ENCODE peak calls at places on chromosomes 4 and X, in nine cellular contexts. K is HCT116, Z is heart right ventricle, W is heart left ventricle, G is stomach, L is tibial artery, D is lung, X is SK-N-SH, B is fibroblast of lung. Q is an unnamed sample. For H3K36me3, the result is how much of the 10 kb centered on the place peaks cover.

GRCh38 chr4:79964715-79965345 is 108.2 kb downstream of the ANTXR2 start:
- DNase-seq in B (peak), X (no peak), G (no peak), K (no peak), Z (no peak), L (no peak), D (no peak), W (no peak), Q (no peak)

GRCh38 chr4:114312349-114312748 is 286.3 kb upstream of the UGT8 start:
- DNase-seq in K (no peak), L (no peak), B (no peak), W (no peak), X (no peak), G (no peak), D (no peak), Z (no peak), Q (no peak)

GRCh38 chr4:75698162-75698962 is 25.2 kb upstream of the G3BP2 start:
- DNase-seq in L (no peak), B (no peak), Z (no peak), K (no peak), W (no peak), X (no peak), G (no peak), D (no peak), Q (no peak)

GRCh38 chr4:180363817-180364216 is 1879.4 kb upstream of the TENM3 start:
- DNase-seq in B (no peak), K (no peak), L (no peak), X (no peak), Z (no peak), W (no peak), G (no peak), D (no peak), Q (no peak)

GRCh38 chr4:6639137-6639680 is 1.3 kb upstream of the MRFAP1 start:
- DNase-seq in B (no peak), Z (no peak), X (no peak), K (no peak), D (no peak), L (no peak), G (no peak), W (no peak), Q (no peak)

GRCh38 chrX:84188320-84188834 is 378 bp upstream of the RPS6KA6 start:
- DNase-seq in D (peak), X (peak), B (peak), W (peak), G (peak), Z (peak), K (no peak), L (peak), Q (peak)

GRCh38 chrX:155632424-155633100 is 19.8 kb upstream of the TMLHE start:
- DNase-seq in L (no peak), K (no peak), B (peak), Z (no peak), W (no peak), X (no peak), G (no peak), D (no peak), Q (no peak)

GRCh38 chr4:23097251-23097650 is 404.5 kb downstream of the GBA3 start:
- DNase-seq in W (no peak), B (peak), X (no peak), Z (no peak), D (no peak), G (no peak), L (no peak), K (no peak), Q (peak)

GRCh38 chr4:4685810-4686209 is 144.0 kb upstream of the STX18 start:
- DNase-seq in B (no peak), K (no peak), Z (no peak), G (no peak), L (no peak), X (no peak), D (no peak), W (no peak), Q (no peak)

GRCh38 chr4:188603646-188604045 is 464.4 kb downstream of the TRIML1 start:
- DNase-seq in Z (no peak), X (no peak), L (no peak), B (no peak), G (no peak), K (no peak), W (no peak), D (no peak), Q (peak)

GRCh38 chr4:77740480-77740879 is 78.7 kb downstream of the CNOT6L start:
- DNase-seq in L (no peak), K (no peak), D (no peak), X (no peak), W (no peak), G (no peak), B (no peak), Z (no peak), Q (no peak)

GRCh38 chr4:66691101-66691500 is 854.2 kb downstream of the CENPC start:
- DNase-seq in G (no peak), Z (no peak), X (no peak), W (no peak), K (no peak), D (no peak), L (no peak), B (no peak), Q (no peak)

GRCh38 chrX:115030635-115031034 is 13.2 kb upstream of the IL13RA2 start:
- DNase-seq in X (no peak), W (no peak), D (no peak), K (no peak), G (peak), L (no peak), Z (no peak), B (no peak), Q (no peak)

GRCh38 chrX:155231163-155231562 is 14.9 kb downstream of the VBP1 start:
- DNase-seq in D (no peak), W (no peak), G (no peak), Z (no peak), K (no peak), X (no peak), L (no peak), B (no peak), Q (no peak)

GRCh38 chrX:15143825-15144121 is 126.1 kb downstream of the ASB9 start:
- DNase-seq in L (no peak), W (no peak), K (no peak), B (no peak), G (no peak), D (no peak), X (no peak), Z (no peak), Q (no peak)

GRCh38 chrX:10360121-10360520 is 203.3 kb downstream of the CLCN4 start:
- DNase-seq in B (peak), K (no peak), D (no peak), X (peak), Z (no peak), L (no peak), G (no peak), W (no peak), Q (no peak)

GRCh38 chr4:105990933-105991332 is 95.7 kb downstream of the NPNT start:
- DNase-seq in G (peak), X (peak), W (peak), L (peak), D (peak), B (peak), Z (peak), K (peak), Q (peak)

GRCh38 chr4:42150653-42151567 is 1.5 kb downstream of the BEND4 start:
- DNase-seq in D (no peak), K (no peak), X (peak), Z (no peak), B (no peak), L (no peak), G (no peak), W (no peak), Q (no peak)

GRCh38 chr4:35604724-35605123 is 639.6 kb downstream of the ARAP2 start:
- DNase-seq in Z (no peak), K (no peak), L (no peak), D (no peak), B (no peak), G (no peak), X (no peak), W (no peak), Q (no peak)

GRCh38 chr4:2598661-2599654 is 62.5 kb downstream of the FAM193A start:
- DNase-seq in G (no peak), Z (no peak), K (no peak), B (peak), L (no peak), W (no peak), D (no peak), X (peak), Q (no peak)

GRCh38 chr4:101669138-101669831 is 121.2 kb upstream of the BANK1 start:
- DNase-seq in B (no peak), L (peak), K (no peak), G (no peak), X (no peak), D (no peak), W (no peak), Z (no peak), Q (no peak)

GRCh38 chr4:3868146-3868840 is 102.1 kb downstream of the ADRA2C start:
- DNase-seq in Z (no peak), G (no peak), X (no peak), L (no peak), B (peak), W (no peak), K (no peak), D (no peak), Q (peak)

GRCh38 chrX:149274516-149275105 is 230.5 kb downstream of the IDS start:
- DNase-seq in X (no peak), G (no peak), B (peak), W (no peak), K (no peak), L (no peak), Z (no peak), D (no peak), Q (peak)

GRCh38 chr4:86831262-86832090 is 17.7 kb downstream of the SLC10A6 start:
- DNase-seq in D (no peak), B (peak), L (no peak), K (peak), Z (no peak), W (no peak), X (no peak), G (no peak), Q (peak)

GRCh38 chr4:48195853-48196252 is 61.8 kb upstream of the TXK start:
- DNase-seq in W (no peak), D (no peak), Z (no peak), L (no peak), B (no peak), X (no peak), K (no peak), G (no peak), Q (no peak)

GRCh38 chrX:123869488-123869887 is 9.6 kb downstream of the XIAP start:
- DNase-seq in L (no peak), G (no peak), Z (no peak), B (peak), D (no peak), W (no peak), K (no peak), X (no peak), Q (peak)

GRCh38 chr4:97121493-97121892 is 1021.8 kb downstream of the STPG2 start:
- DNase-seq in L (no peak), K (no peak), X (no peak), B (no peak), Z (no peak), G (no peak), W (no peak), D (no peak), Q (no peak)

GRCh38 chr4:186516287-186516686 is 39.1 kb downstream of the MTNR1A start:
- DNase-seq in B (no peak), D (no peak), G (no peak), L (no peak), W (no peak), Z (no peak), X (no peak), K (no peak), Q (no peak)

GRCh38 chr4:3783691-3784306 is 17.6 kb downstream of the ADRA2C start:
- DNase-seq in L (no peak), B (no peak), D (no peak), X (no peak), W (no peak), G (no peak), Z (no peak), K (no peak), Q (peak)

GRCh38 chr4:139550724-139551429 is 5.1 kb downstream of the SETD7 start:
- DNase-seq in Z (peak), G (no peak), X (no peak), B (no peak), D (no peak), L (peak), W (peak), K (no peak), Q (peak)

GRCh38 chr4:120838784-120839183 is 83.7 kb downstream of the PRDM5 start:
- DNase-seq in W (no peak), L (no peak), D (no peak), Z (no peak), K (no peak), B (no peak), X (no peak), G (no peak), Q (no peak)

GRCh38 chr4:27789768-27790167 is 929.1 kb downstream of the STIM2 start:
- DNase-seq in L (no peak), G (no peak), X (no peak), K (no peak), Z (no peak), W (no peak), D (no peak), B (peak), Q (peak)

GRCh38 chrX:49850028-49850427 is 20.9 kb downstream of the PAGE4 start:
- DNase-seq in K (no peak), L (no peak), W (no peak), B (no peak), G (no peak), D (no peak), Z (no peak), X (no peak), Q (no peak)

GRCh38 chr4:5970381-5971076 is 47.7 kb downstream of the C4orf50 start:
- DNase-seq in Z (no peak), L (no peak), K (no peak), W (no peak), G (peak), X (no peak), B (no peak), D (no peak), Q (no peak)

GRCh38 chrX:85109235-85109634 is 105.6 kb downstream of the APOOL start:
- DNase-seq in D (no peak), L (no peak), W (no peak), K (peak), Z (no peak), G (no peak), B (no peak), X (peak), Q (no peak)

GRCh38 chrX:10939384-10939783 is 171.7 kb upstream of the HCCS start:
- DNase-seq in X (no peak), D (no peak), B (no peak), K (no peak), G (no peak), W (no peak), L (no peak), Z (no peak), Q (no peak)

GRCh38 chr4:84750956-84751275 is 168.0 kb downstream of the CDS1 start:
- DNase-seq in Z (no peak), G (no peak), L (no peak), W (no peak), K (no peak), B (no peak), X (peak), D (no peak), Q (no peak)
- H3K36me3 ChIP-seq in Z (half or more), G (under half), L (half or more), W (half or more), K (under half), B (under half), X (half or more), D (under half), Q (under half)

GRCh38 chr4:94746746-94747145 is 11.0 kb upstream of the BMPR1B start:
- DNase-seq in X (no peak), L (no peak), D (no peak), G (no peak), B (no peak), K (no peak), W (no peak), Z (no peak), Q (no peak)
- TF ChIP-seq CTCF in X (peak), L (no peak), D (no peak), G (no peak), B (no peak), K (peak), W (no peak), Z (no peak), Q (no peak)

GRCh38 chr4:112655270-112655669 is 18.3 kb downstream of the LARP7 start:
- DNase-seq in X (no peak), D (no peak), K (no peak), L (no peak), Z (no peak), G (no peak), W (no peak), B (no peak), Q (no peak)

GRCh38 chr4:112649055-112649408 is 12.1 kb downstream of the LARP7 start:
- DNase-seq in G (no peak), X (no peak), W (no peak), K (no peak), B (no peak), D (no peak), L (no peak), Z (no peak), Q (no peak)

GRCh38 chr4:112650332-112650731 is 13.4 kb downstream of the LARP7 start:
- DNase-seq in X (no peak), K (no peak), W (no peak), Z (no peak), B (no peak), L (no peak), G (no peak), D (no peak), Q (no peak)

GRCh38 chr4:112651641-112652040 is 14.7 kb downstream of the LARP7 start:
- DNase-seq in L (no peak), K (no peak), D (no peak), W (no peak), B (no peak), X (no peak), Z (no peak), G (no peak), Q (no peak)

GRCh38 chr4:112652216-112652615 is 15.3 kb downstream of the LARP7 start:
- DNase-seq in G (no peak), B (no peak), Z (no peak), K (no peak), L (no peak), W (no peak), D (no peak), X (no peak), Q (no peak)
- H3K36me3 ChIP-seq in G (under half), B (under half), Z (half or more), K (half or more), L (half or more), W (half or more), D (under half), X (half or more), Q (under half)

DNA sequence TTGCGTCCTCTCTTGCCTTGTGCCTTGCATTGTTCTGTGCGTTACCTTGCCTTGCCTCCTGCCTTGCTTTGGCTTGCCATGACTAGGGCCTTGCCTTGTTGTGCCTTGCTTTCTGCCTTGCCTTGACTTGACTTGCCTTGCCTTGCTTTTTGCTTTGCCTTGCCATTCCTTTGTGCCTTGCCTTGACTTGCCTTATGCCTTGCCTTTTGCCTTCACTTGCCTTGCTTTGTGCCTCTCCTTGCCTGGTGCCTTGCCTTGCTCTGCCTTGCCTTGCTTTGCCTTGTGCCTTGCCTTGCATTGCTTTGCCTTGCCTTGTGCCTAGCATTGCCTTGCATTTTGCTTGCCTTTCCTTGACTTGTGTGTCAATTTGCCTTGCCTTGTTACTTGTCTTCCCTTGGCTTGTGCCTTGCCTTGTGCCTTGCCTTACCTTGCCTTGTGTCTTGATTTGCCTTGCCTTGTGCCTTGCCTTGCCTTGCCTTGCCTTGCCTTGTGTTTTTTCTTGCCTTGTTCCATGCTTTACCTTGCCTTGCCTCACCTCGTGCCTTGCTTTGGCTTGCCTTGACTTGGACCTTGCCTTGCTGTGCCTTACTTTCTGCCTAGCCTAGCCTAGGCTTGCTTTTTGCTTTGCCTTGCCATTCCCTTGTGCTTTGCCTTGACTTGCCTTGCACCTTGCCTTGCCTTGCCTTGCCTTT is 95.8 kb downstream of the TAB3 start:
- DNase-seq in K (no peak), L (no peak), G (peak), D (no peak), W (no peak), X (no peak), B (no peak), Z (no peak), Q (no peak)
- TF ChIP-seq CTCF in K (no peak), L (no peak), G (no peak), D (no peak), W (no peak), X (no peak), B (no peak), Z (no peak), Q (no peak)

DNA sequence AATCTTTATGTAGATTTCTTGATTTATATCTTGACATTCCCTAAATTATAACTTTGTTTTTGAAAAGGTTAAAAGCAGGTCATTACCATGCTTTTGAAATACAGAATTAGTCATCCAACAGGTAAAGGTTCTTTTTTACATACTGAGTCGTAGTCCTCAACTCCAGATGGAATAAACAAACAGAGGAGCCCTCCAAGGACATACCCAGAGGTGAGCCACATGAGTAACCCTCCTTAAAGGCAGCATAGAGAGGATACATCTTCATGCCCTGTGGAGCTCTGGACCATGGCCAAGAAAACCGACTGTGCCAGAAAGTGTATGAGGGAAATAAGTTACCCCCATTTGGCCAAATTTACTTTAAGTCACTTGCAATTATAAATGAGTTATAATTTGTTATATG is 95.3 kb upstream of the MCF2 start:
- DNase-seq in D (no peak), L (no peak), Z (no peak), W (no peak), B (no peak), K (no peak), G (no peak), X (no peak), Q (no peak)
- H3K36me3 ChIP-seq in D (under half), L (under half), Z (under half), W (under half), B (under half), K (under half), G (under half), X (under half), Q (under half)

GRCh38 chrX:54808109-54808604 is 612 bp downstream of the MAGED2 start:
- DNase-seq in Z (peak), X (peak), W (peak), G (peak), L (peak), B (no peak), D (no peak), K (peak), Q (no peak)
- TF ChIP-seq CTCF in Z (no peak), X (no peak), W (no peak), G (no peak), L (no peak), B (no peak), D (no peak), K (no peak), Q (no peak)

DNA sequence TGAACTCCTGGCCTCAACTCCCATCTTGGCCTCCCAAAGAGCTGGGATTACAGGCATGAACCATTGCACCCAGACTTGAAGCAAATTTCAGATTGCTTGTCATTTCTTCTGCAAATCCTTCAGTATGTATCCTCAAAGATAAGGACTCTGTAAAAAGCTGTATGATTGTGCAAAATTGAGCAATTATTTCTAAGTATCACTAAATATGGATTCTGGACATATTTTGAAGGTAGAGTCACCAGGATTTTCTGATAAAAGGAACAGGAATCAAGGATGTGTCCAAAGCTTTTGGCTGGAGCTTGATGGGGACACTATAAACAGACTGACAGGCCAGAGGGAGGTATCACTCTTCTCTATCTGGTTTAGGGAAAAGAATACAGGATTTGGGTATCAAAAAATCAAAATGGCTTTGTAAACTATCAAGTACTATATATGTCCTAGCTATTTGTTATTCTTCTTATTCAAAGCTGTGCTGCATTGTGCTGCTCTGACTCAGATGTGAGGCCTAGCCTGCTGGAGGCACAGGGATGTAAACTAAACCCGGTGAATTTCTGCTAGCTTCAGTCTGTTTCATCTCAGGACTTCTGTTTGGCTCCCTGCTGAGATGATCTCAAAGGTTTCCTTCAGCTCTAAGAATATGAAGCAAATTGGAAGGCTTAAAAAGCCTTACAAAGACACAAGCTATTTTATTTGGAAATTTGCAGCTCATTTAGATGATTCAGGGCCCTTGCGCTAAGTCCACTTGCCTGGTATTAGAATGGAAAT is 8.3 kb downstream of the RPS4X start:
- DNase-seq in B (peak), W (no peak), Z (no peak), L (no peak), X (no peak), G (no peak), D (no peak), K (no peak), Q (peak)
- H3K36me3 ChIP-seq in B (under half), W (half or more), Z (half or more), L (half or more), X (under half), G (under half), D (under half), K (under half), Q (half or more)